ENCODE peak calls at places on chromosomes 11 and 22, in six cellular contexts. One of them, this sample, is unnamed.

GRCh38 chr22:49677495-49677889 is 150.2 kb downstream of the BRD1 start:
- DNase-seq in OCI-LY7: no peak
- DNase-seq in DND-41: no peak
- DNase-seq in stomach: no peak
- DNase-seq in tibial nerve: no peak
- DNase-seq in IMR-90: no peak
- DNase-seq in this sample: no peak

GRCh38 chr11:68358416-68358815 is 46.0 kb downstream of the LRP5 start:
- DNase-seq in stomach: no peak
- DNase-seq in DND-41: no peak
- DNase-seq in IMR-90: no peak
- DNase-seq in OCI-LY7: no peak
- DNase-seq in tibial nerve: no peak
- DNase-seq in this sample: no peak

GRCh38 chr11:57983211-57983610 is 40.5 kb upstream of the OR9Q1 start:
- DNase-seq in IMR-90: no peak
- DNase-seq in OCI-LY7: no peak
- DNase-seq in DND-41: no peak
- DNase-seq in stomach: no peak
- DNase-seq in tibial nerve: no peak
- DNase-seq in this sample: no peak

GRCh38 chr22:20794132-20794990 is 20.4 kb downstream of the SERPIND1 start:
- DNase-seq in DND-41: no peak
- DNase-seq in OCI-LY7: no peak
- DNase-seq in tibial nerve: no peak
- DNase-seq in stomach: no peak
- DNase-seq in IMR-90: no peak
- DNase-seq in this sample: no peak

GRCh38 chr11:47869548-47870393 is 21.6 kb upstream of the NUP160 start:
- DNase-seq in tibial nerve: no peak
- DNase-seq in stomach: no peak
- DNase-seq in DND-41: no peak
- DNase-seq in IMR-90: no peak
- DNase-seq in OCI-LY7: no peak
- DNase-seq in this sample: no peak

GRCh38 chr11:118892964-118893363 is 9.3 kb downstream of the CXCR5 start:
- DNase-seq in DND-41: peak
- DNase-seq in tibial nerve: no peak
- DNase-seq in stomach: no peak
- DNase-seq in OCI-LY7: peak
- DNase-seq in IMR-90: no peak
- DNase-seq in this sample: no peak

GRCh38 chr11:2891291-2891690 is 5.7 kb upstream of the CDKN1C start:
- DNase-seq in DND-41: peak
- DNase-seq in tibial nerve: no peak
- DNase-seq in stomach: no peak
- DNase-seq in IMR-90: no peak
- DNase-seq in OCI-LY7: no peak
- DNase-seq in this sample: no peak

GRCh38 chr11:96338910-96339703 is 3.9 kb downstream of the MAML2 start:
- DNase-seq in IMR-90: peak
- DNase-seq in stomach: no peak
- DNase-seq in OCI-LY7: peak
- DNase-seq in DND-41: peak
- DNase-seq in tibial nerve: peak
- DNase-seq in this sample: peak

DNA sequence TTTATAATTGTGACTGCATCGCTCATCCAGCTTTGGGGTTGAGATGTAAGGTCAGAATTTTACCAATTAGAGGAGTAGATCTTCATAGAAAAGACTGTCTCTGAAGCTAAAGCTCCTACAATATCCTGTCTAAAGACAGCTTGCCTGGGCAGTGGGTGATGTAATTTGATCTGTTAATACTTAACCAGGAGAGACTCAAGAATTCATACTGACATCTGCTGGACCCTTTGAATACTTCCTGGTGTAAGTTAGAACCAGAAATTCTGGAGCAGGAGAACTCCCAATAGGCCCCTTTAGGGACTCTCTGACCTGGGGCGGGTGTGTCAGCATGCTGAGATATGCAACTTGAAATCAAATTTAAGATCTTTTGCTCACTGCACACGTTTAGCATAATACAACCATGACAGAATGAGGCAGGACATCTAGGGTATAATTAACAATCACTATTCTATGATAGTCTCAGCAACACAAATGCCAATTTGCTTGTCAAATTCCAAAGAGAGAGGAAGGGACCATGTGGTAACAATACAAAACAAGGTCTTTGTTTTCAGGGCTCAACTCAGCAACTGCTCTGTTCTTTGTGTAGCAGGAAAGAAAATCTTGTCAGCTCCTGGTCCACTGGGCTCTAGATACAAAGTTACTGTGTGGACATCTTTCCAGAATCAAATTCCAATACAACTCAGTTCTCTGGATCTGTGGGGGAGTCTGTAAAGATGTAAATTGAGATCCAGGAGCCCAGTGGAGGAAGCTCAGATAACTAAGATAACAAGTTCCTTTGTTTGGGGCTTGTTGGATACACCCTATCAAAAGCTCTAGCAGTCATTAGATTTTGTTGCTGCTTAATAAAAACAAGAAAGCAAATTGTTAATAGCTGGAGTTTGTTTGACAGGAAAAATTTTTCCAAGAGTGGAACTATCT is 144.0 kb downstream of the INSC start:
- DNase-seq in IMR-90: peak
- DNase-seq in stomach: no peak
- DNase-seq in DND-41: no peak
- DNase-seq in tibial nerve: no peak
- DNase-seq in OCI-LY7: peak
- DNase-seq in this sample: no peak
- TF ChIP-seq CTCF in IMR-90: peak
- TF ChIP-seq CTCF in stomach: no peak
- TF ChIP-seq CTCF in DND-41: no peak
- TF ChIP-seq CTCF in tibial nerve: no peak
- TF ChIP-seq CTCF in OCI-LY7: no peak
- TF ChIP-seq CTCF in this sample: no peak

DNA sequence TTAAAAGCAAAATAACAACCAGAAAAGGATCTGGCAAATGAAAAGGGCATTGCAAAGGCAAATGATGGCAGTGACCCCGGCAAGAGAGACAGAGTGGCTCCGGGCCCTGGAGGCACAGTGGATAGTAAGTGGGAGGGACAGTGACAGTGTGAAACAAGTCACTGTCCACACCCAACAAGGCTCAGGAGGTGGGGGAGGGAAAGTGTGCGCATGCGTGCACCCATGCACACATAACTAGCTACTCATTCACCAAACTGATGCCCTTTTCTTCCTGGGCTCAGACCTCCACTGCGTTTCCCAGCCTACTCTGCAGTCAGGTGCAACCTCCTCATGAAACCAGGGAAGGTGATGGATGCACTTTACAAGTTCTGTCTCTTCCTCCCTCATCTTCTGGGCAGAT is 108.4 kb downstream of the SHANK2 start:
- DNase-seq in OCI-LY7: no peak
- DNase-seq in tibial nerve: no peak
- DNase-seq in stomach: no peak
- DNase-seq in IMR-90: no peak
- DNase-seq in DND-41: no peak
- DNase-seq in this sample: no peak
- H3K4me3 ChIP-seq in OCI-LY7: no peak
- H3K4me3 ChIP-seq in tibial nerve: no peak
- H3K4me3 ChIP-seq in stomach: no peak
- H3K4me3 ChIP-seq in IMR-90: no peak
- H3K4me3 ChIP-seq in DND-41: no peak
- H3K4me3 ChIP-seq in this sample: no peak

GRCh38 chr11:117706322-117706814 is 90.6 kb downstream of the DSCAML1 start:
- DNase-seq in IMR-90: no peak
- DNase-seq in stomach: no peak
- DNase-seq in tibial nerve: no peak
- DNase-seq in DND-41: no peak
- DNase-seq in OCI-LY7: no peak
- DNase-seq in this sample: no peak
- H3K27ac ChIP-seq in IMR-90: no peak
- H3K27ac ChIP-seq in stomach: no peak
- H3K27ac ChIP-seq in tibial nerve: no peak
- H3K27ac ChIP-seq in DND-41: no peak
- H3K27ac ChIP-seq in OCI-LY7: no peak
- H3K27ac ChIP-seq in this sample: no peak

DNA sequence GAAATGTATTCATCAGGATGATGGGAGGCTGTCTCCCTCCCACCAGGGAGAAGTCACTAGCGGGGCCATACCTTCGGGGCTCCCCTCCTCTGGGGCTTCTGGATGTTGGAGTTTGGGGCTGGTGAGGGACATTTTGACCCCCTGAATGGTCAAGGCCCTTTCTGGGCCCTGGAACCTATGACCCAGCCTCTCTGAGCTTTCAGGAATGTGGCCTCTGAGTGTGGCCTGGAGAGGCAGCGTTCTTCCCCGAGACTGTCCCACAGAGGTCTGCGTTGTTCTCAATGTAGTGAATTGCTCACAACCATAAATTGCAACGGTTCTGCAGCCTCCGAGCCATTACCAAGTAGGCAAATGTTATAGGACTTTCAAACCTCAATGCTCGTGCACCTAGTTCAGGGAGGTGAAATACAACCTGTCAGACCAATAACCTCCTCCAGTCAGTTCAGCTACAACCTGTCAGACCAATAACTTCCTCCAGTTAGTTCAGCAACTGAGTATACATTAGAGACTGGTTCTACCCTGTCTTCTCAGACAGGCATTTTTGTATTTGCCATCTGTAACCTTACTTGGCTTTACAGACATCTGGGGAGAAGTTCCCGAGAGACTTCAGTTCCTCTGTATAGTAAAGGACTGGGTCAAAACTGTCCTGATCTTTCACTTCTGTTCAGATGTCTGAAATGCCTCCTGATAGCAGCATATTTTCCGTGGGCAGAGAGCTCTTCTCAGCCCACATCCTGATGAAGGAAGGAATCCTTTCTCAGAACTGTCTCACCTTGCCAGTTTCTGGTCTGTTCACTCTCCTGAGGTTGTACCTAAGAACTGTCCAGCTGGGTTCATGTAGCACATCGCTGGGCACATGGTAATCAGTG is 34.1 kb downstream of the MICAL2 start:
- DNase-seq in stomach: peak
- DNase-seq in OCI-LY7: no peak
- DNase-seq in tibial nerve: no peak
- DNase-seq in DND-41: no peak
- DNase-seq in IMR-90: no peak
- DNase-seq in this sample: no peak
- TF ChIP-seq CTCF in stomach: no peak
- TF ChIP-seq CTCF in OCI-LY7: no peak
- TF ChIP-seq CTCF in tibial nerve: no peak
- TF ChIP-seq CTCF in DND-41: no peak
- TF ChIP-seq CTCF in IMR-90: no peak
- TF ChIP-seq CTCF in this sample: no peak

DNA sequence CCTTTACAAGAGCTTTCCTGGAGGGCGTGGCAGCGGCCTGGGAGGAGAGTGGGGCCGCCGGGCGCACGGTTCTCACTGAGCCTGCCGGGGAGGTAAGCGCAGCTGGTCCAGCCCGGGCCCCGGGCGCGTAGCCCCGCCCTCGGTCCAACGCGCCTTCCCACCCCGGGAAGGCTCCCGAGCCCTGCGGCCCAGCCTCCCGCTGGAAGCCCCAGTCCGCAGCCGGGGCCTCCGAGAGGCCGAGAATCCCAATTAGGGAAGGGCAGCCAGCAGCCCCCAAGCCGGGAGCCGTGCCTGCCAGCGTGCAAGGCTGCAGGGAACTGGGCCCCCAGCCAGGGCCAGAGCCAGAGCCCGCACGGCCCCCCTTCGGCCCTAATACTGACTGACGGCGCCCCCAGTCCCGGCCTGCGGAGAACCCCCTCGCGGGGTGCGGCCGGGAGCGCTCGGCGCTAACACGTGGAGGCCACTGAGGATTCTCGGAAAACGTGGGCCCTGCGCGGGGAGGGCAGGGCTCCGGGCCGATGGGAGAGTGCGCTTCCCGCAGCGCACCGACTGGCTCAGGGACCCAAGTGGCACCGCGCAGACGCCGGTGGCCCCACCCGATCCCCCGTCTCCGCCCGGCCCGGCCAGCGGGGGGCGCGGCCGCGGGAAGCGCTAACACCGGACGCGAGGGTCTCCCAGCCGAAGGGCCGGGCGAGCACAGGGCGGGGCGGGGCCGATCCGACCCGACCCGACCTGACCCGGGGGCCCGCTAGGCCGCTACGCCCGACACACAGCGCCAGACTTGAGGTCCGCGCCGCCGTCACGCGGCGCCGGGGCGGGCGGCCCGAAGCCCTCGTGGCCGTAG is 5.7 kb downstream of the ZFTA start:
- DNase-seq in IMR-90: no peak
- DNase-seq in DND-41: no peak
- DNase-seq in OCI-LY7: no peak
- DNase-seq in stomach: peak
- DNase-seq in tibial nerve: no peak
- DNase-seq in this sample: no peak
- H3K4me3 ChIP-seq in IMR-90: no peak
- H3K4me3 ChIP-seq in DND-41: no peak
- H3K4me3 ChIP-seq in OCI-LY7: no peak
- H3K4me3 ChIP-seq in stomach: peak
- H3K4me3 ChIP-seq in tibial nerve: peak
- H3K4me3 ChIP-seq in this sample: peak

DNA sequence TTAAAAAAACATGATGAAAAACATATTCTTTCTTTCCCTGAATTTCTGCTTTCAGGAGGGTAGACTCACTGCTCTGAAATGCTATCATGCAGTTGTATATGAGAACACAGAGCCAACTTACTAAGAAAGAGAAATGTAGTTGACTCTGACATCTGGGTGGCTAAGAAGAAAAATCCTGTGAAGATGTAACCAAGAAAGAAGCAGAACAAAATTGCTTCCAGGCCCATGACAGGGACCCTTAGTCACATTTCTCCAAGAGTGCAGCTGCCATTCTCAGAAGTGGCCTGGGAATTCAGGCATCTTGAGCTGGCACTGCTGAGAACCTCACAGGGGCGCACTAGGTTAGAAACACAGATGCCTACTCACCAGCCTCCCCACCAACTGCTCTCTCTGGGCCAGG is 73.6 kb downstream of the RPL27A start:
- DNase-seq in tibial nerve: no peak
- DNase-seq in DND-41: no peak
- DNase-seq in IMR-90: peak
- DNase-seq in OCI-LY7: no peak
- DNase-seq in stomach: no peak
- DNase-seq in this sample: no peak
- H3K27ac ChIP-seq in tibial nerve: peak
- H3K27ac ChIP-seq in DND-41: no peak
- H3K27ac ChIP-seq in IMR-90: peak
- H3K27ac ChIP-seq in OCI-LY7: no peak
- H3K27ac ChIP-seq in stomach: peak
- H3K27ac ChIP-seq in this sample: peak

GRCh38 chr22:47144076-47144765 is 381.8 kb downstream of the TBC1D22A start:
- DNase-seq in IMR-90: no peak
- DNase-seq in tibial nerve: no peak
- DNase-seq in DND-41: no peak
- DNase-seq in OCI-LY7: no peak
- DNase-seq in stomach: peak
- DNase-seq in this sample: no peak
- TF ChIP-seq CTCF in IMR-90: no peak
- TF ChIP-seq CTCF in tibial nerve: no peak
- TF ChIP-seq CTCF in DND-41: no peak
- TF ChIP-seq CTCF in OCI-LY7: no peak
- TF ChIP-seq CTCF in stomach: no peak
- TF ChIP-seq CTCF in this sample: no peak

This sample was measured in right atrium auricular region.